ENCODE peak calls at places on chromosomes 13 and 19, in four cellular contexts. Z is left ventricle myocardium inferior, F is LNCaP clone FGC, A is lower lobe of right lung. L is an unnamed sample.

GRCh38 chr13:75195479-75196111 is 286.4 kb downstream of the TBC1D4 start:
- DNase-seq in Z (no peak), F (no peak), A (no peak), L (no peak)

GRCh38 chr13:44117351-44117750 is 237.6 kb downstream of the LACC1 start:
- DNase-seq in Z (no peak), F (no peak), A (no peak), L (no peak)

GRCh38 chr13:37457594-37457993 is 141.0 kb downstream of the POSTN start:
- DNase-seq in Z (no peak), F (no peak), A (no peak), L (no peak)

GRCh38 chr19:49157445-49158224 is at the start of gene TRPM4:
- DNase-seq in Z (peak), F (peak), A (peak), L (peak)

GRCh38 chr13:62887046-62887445 is 1471.4 kb upstream of the PCDH20 start:
- DNase-seq in Z (no peak), F (no peak), A (no peak), L (no peak)

GRCh38 chr13:50098693-50099092 is 83.4 kb downstream of the KCNRG start:
- DNase-seq in Z (no peak), F (no peak), A (no peak), L (no peak)

GRCh38 chr19:31301306-31301980 is 47.8 kb downstream of the TSHZ3 start:
- DNase-seq in Z (no peak), F (no peak), A (no peak), L (no peak)

GRCh38 chr13:74687452-74688180 is 553.4 kb upstream of the KLF12 start:
- DNase-seq in Z (no peak), F (no peak), A (no peak), L (no peak)

DNA sequence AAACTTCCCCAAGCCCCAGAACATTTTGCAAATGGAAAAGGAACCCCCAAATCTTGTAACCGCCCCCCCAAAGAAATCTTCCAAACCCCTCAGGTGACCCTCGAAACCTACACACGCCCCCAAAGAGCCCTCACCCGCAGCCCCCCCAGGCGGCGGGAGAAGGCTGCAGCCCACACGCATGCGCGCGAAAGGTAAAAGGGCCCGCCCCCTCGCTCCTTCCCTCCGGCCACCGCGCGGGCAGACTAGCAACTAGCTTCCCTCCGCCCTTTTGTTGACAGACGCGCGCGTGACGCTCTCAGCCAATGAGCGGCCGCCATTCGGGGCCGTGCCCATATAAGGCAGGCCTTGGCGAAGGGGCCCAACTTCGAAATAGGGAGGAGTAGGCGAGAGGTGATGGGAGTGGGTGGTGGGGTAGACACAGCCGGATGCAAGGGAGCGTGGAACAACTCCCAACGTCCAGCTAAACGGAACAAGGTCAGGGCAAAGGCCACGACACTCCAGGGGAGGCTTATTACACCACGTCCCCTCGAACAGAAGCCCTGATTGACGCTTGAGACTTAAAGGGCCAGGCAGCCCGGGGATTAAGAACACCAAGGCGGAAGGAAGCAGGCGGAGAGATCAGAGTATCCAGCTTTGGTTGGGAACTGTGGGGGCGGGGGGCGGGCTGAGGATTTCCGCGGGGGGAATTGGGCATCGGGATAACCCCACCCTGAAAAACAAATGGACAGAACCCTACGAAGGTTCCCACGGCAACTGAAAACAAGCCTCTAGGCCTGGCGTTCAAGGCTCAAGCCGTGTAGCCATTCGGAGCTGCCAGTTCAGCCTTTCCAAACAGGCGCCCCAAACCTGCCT is 13.3 kb downstream of the FBXO46 start:
- DNase-seq in Z (peak), F (peak), A (peak), L (peak)
- TF ChIP-seq CTCF in Z (peak), F (no peak), A (no peak), L (no peak)

DNA sequence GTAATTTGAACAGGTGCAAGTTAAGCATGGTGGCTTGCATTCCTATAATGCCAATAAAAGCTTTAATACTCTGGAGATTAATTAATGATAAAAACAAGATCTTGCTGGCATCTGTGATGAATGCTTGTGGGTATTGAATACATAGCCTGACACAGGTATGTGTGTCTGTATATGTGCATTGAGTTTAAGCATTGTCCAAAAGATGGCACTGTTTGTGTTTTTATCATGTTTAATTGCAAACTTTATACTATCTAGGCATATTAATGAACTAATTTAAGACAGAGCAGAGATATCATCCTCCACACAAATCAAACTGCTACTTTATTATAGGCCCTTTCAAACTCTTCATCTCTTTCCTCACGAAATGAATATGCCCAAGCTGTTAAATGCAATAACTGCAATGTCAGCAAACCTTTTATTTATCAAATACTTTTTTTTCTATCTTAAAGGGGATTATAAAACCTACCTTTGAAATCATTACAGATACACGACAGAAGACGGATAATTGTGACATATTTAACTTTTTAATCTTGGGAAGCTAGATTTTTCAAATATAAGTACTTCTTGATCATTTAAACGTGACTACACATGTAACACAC is 86.5 kb downstream of the TNFSF11 start:
- DNase-seq in Z (no peak), F (peak), A (no peak), L (no peak)
- TF ChIP-seq CTCF in Z (peak), F (peak), A (no peak), L (no peak)

GRCh38 chr19:35087393-35087792 is 28.2 kb upstream of the FXYD3 start:
- DNase-seq in Z (no peak), F (no peak), A (no peak), L (no peak)

GRCh38 chr19:35089554-35089953 is 26.1 kb upstream of the FXYD3 start:
- DNase-seq in Z (no peak), F (no peak), A (no peak), L (no peak)

GRCh38 chr19:35090160-35090794 is 25.3 kb upstream of the FXYD3 start:
- DNase-seq in Z (no peak), F (peak), A (no peak), L (peak)

GRCh38 chr19:35086455-35086854 is 29.2 kb upstream of the FXYD3 start:
- DNase-seq in Z (no peak), F (no peak), A (no peak), L (no peak)

GRCh38 chr19:35088514-35088913 is 27.1 kb upstream of the FXYD3 start:
- DNase-seq in Z (no peak), F (no peak), A (no peak), L (peak)
- TF ChIP-seq CTCF in Z (no peak), F (no peak), A (no peak), L (no peak)

DNA sequence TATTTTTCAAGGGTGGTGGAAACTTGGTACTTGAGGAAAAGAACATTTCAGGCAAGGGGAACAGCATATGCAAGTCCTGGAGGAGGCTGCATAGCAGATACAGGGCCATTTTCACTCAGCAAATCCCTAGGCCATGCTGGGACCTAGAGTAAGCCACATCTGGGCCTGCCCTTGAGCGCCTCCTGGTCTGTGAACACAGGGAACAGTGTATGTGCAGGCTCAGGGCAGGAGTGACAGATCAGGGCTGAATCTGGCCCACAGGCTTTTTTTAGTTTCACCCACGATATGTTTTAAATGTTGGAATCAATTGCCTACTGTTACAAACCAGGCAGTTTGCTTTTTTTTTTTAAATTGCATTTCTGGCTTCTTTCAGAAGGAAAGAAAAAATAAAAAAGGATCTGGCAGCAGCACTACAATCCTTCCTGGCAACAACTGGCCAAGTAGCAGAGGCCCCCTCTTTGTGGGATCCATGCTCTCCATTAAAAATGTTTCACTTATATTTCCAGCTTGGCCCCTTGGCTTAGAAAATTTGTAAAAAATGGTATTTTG is 1.4 kb upstream of the TMEM145 start:
- DNase-seq in Z (no peak), F (no peak), A (no peak), L (no peak)
- TF ChIP-seq CTCF in Z (no peak), F (no peak), A (no peak), L (no peak)

GRCh38 chr13:101942038-101942437 is 459.8 kb downstream of the FGF14 start:
- DNase-seq in Z (no peak), F (no peak), A (no peak), L (peak)
- TF ChIP-seq CTCF in Z (peak), F (peak), A (peak), L (no peak)

GRCh38 chr13:108215428-108215827 is at the start of gene LIG4:
- DNase-seq in Z (peak), F (peak), A (peak), L (peak)

GRCh38 chr13:108214511-108215383 is 589 bp downstream of the LIG4 start:
- DNase-seq in Z (no peak), F (no peak), A (peak), L (no peak)

GRCh38 chr13:108223850-108224503 is 5.8 kb downstream of the ABHD13 start:
- DNase-seq in Z (no peak), F (no peak), A (no peak), L (no peak)

GRCh38 chr13:108218044-108218974 is at the start of gene ABHD13:
- DNase-seq in Z (peak), F (peak), A (peak), L (peak)

GRCh38 chr13:108220042-108220441 is 1.9 kb downstream of the ABHD13 start:
- DNase-seq in Z (no peak), F (peak), A (peak), L (no peak)
- TF ChIP-seq CTCF in Z (no peak), F (peak), A (no peak), L (no peak)

GRCh38 chr13:101545521-101545920 is 93.0 kb downstream of the ITGBL1 start:
- DNase-seq in Z (no peak), F (no peak), A (no peak), L (no peak)
- TF ChIP-seq CTCF in Z (peak), F (no peak), A (no peak), L (no peak)

GRCh38 chr19:38361633-38362075 is 12.7 kb upstream of the PSMD8 start:
- DNase-seq in Z (peak), F (peak), A (peak), L (peak)
- TF ChIP-seq CTCF in Z (peak), F (peak), A (no peak), L (peak)

DNA sequence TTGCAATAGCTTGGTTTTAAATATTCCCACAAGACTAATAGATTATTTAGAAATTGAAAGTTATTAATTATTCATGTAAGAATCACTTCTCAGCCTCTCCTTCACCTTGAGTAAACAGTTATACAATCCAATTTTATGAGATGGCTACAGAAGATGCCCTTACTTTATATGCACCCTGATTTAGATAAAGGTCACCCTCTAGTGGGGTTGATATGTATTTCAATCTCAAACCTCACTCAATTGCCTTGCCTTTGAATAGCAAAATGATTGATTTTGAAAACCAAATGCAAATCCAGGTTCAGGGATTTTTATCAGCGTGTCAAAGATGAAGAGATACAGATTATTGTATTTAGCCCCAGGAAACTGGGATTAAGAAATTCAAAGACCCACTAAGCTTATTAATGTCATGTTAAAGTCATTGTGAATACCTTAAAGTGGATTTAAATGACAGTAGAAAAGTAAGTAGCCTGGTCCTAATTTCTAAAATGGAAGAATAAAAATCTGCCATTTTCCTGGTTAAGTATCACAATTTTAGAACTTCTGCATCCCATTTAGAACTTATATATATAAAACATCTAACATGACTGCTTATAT is 305.1 kb downstream of the ITGBL1 start:
- DNase-seq in Z (no peak), F (peak), A (no peak), L (no peak)
- TF ChIP-seq CTCF in Z (peak), F (peak), A (peak), L (no peak)

L was measured in Calu3.